ENCODE peak calls at places on chromosome 18, in seven cellular contexts. One of them, this sample, is unnamed.
A peak's percentile ranks its signal among the peaks of the same experiment; 100 is the strongest.

GRCh38 chr18:80154293-80154692 is 45.2 kb downstream of the ADNP2 start:
- DNase-seq in OCI-LY7: peak; percentile 36
- DNase-seq in CD8-positive, alpha-beta T cell: no peak
- DNase-seq in WTC11: peak; percentile 51
- DNase-seq in uterus: no peak
- DNase-seq in ovary: no peak
- DNase-seq in cardiac fibroblast: peak; percentile 29
- DNase-seq in this sample: peak; percentile 68

GRCh38 chr18:23689616-23690504 is 607 bp downstream of the LAMA3 start:
- DNase-seq in ovary: peak; percentile 52
- DNase-seq in cardiac fibroblast: no peak
- DNase-seq in WTC11: peak; percentile 60
- DNase-seq in OCI-LY7: no peak
- DNase-seq in CD8-positive, alpha-beta T cell: no peak
- DNase-seq in uterus: peak; percentile 26
- DNase-seq in this sample: no peak

GRCh38 chr18:3411327-3411726 is 38.6 kb upstream of the TGIF1 start:
- DNase-seq in uterus: no peak
- DNase-seq in OCI-LY7: no peak
- DNase-seq in WTC11: no peak
- DNase-seq in CD8-positive, alpha-beta T cell: no peak
- DNase-seq in cardiac fibroblast: no peak
- DNase-seq in ovary: no peak
- DNase-seq in this sample: no peak

GRCh38 chr18:31101148-31102019 is 837 bp downstream of the DSC2 start:
- DNase-seq in cardiac fibroblast: no peak
- DNase-seq in uterus: peak; percentile 16
- DNase-seq in OCI-LY7: no peak
- DNase-seq in CD8-positive, alpha-beta T cell: no peak
- DNase-seq in WTC11: peak; percentile 73
- DNase-seq in ovary: peak; percentile 66
- DNase-seq in this sample: peak; percentile 22

GRCh38 chr18:71068338-71068737 is 779.5 kb downstream of the SOCS6 start:
- DNase-seq in ovary: no peak
- DNase-seq in CD8-positive, alpha-beta T cell: no peak
- DNase-seq in OCI-LY7: no peak
- DNase-seq in cardiac fibroblast: no peak
- DNase-seq in WTC11: no peak
- DNase-seq in uterus: no peak
- DNase-seq in this sample: no peak

GRCh38 chr18:5649439-5649838 is 105.6 kb upstream of the EPB41L3 start:
- DNase-seq in OCI-LY7: no peak
- DNase-seq in ovary: no peak
- DNase-seq in WTC11: no peak
- DNase-seq in CD8-positive, alpha-beta T cell: no peak
- DNase-seq in uterus: no peak
- DNase-seq in cardiac fibroblast: no peak
- DNase-seq in this sample: no peak

GRCh38 chr18:36376361-36376760 is 78.8 kb downstream of the FHOD3 start:
- DNase-seq in CD8-positive, alpha-beta T cell: no peak
- DNase-seq in uterus: no peak
- DNase-seq in OCI-LY7: no peak
- DNase-seq in ovary: no peak
- DNase-seq in cardiac fibroblast: peak; percentile 66
- DNase-seq in WTC11: no peak
- DNase-seq in this sample: no peak

GRCh38 chr18:79863161-79863945 is 65.6 kb downstream of the KCNG2 start:
- DNase-seq in CD8-positive, alpha-beta T cell: no peak
- DNase-seq in ovary: no peak
- DNase-seq in WTC11: no peak
- DNase-seq in cardiac fibroblast: no peak
- DNase-seq in uterus: no peak
- DNase-seq in OCI-LY7: no peak
- DNase-seq in this sample: no peak

GRCh38 chr18:28284132-28284531 is 107.2 kb upstream of the CDH2 start:
- DNase-seq in OCI-LY7: no peak
- DNase-seq in ovary: no peak
- DNase-seq in cardiac fibroblast: peak; percentile 35
- DNase-seq in WTC11: no peak
- DNase-seq in CD8-positive, alpha-beta T cell: no peak
- DNase-seq in uterus: no peak
- DNase-seq in this sample: no peak

GRCh38 chr18:13520306-13520705 is 206.1 kb downstream of the FAM210A start:
- DNase-seq in OCI-LY7: no peak
- DNase-seq in CD8-positive, alpha-beta T cell: no peak
- DNase-seq in ovary: no peak
- DNase-seq in uterus: no peak
- DNase-seq in WTC11: no peak
- DNase-seq in cardiac fibroblast: no peak
- DNase-seq in this sample: no peak

GRCh38 chr18:23244431-23244830 is 109.1 kb downstream of the CABLES1 start:
- DNase-seq in CD8-positive, alpha-beta T cell: no peak
- DNase-seq in cardiac fibroblast: no peak
- DNase-seq in WTC11: no peak
- DNase-seq in OCI-LY7: no peak
- DNase-seq in uterus: no peak
- DNase-seq in ovary: no peak
- DNase-seq in this sample: peak; percentile 100

GRCh38 chr18:63664571-63664970 is 2.9 kb upstream of the SERPINB3 start:
- DNase-seq in WTC11: no peak
- DNase-seq in OCI-LY7: no peak
- DNase-seq in CD8-positive, alpha-beta T cell: no peak
- DNase-seq in uterus: no peak
- DNase-seq in cardiac fibroblast: no peak
- DNase-seq in ovary: no peak
- DNase-seq in this sample: no peak

GRCh38 chr18:7116001-7116831 is 1.4 kb downstream of the LAMA1 start:
- DNase-seq in uterus: no peak
- DNase-seq in CD8-positive, alpha-beta T cell: no peak
- DNase-seq in OCI-LY7: no peak
- DNase-seq in cardiac fibroblast: peak; percentile 44
- DNase-seq in WTC11: peak; percentile 27
- DNase-seq in ovary: no peak
- DNase-seq in this sample: no peak

GRCh38 chr18:3886575-3887322 is 436.8 kb downstream of the TGIF1 start:
- DNase-seq in uterus: no peak
- DNase-seq in cardiac fibroblast: no peak
- DNase-seq in WTC11: no peak
- DNase-seq in ovary: no peak
- DNase-seq in OCI-LY7: peak; percentile 30
- DNase-seq in CD8-positive, alpha-beta T cell: no peak
- DNase-seq in this sample: no peak

GRCh38 chr18:59516356-59517155 is 157.5 kb upstream of the LMAN1 start:
- DNase-seq in uterus: peak; percentile 83
- DNase-seq in ovary: peak; percentile 58
- DNase-seq in CD8-positive, alpha-beta T cell: no peak
- DNase-seq in cardiac fibroblast: peak; percentile 68
- DNase-seq in OCI-LY7: no peak
- DNase-seq in WTC11: no peak
- DNase-seq in this sample: no peak

DNA sequence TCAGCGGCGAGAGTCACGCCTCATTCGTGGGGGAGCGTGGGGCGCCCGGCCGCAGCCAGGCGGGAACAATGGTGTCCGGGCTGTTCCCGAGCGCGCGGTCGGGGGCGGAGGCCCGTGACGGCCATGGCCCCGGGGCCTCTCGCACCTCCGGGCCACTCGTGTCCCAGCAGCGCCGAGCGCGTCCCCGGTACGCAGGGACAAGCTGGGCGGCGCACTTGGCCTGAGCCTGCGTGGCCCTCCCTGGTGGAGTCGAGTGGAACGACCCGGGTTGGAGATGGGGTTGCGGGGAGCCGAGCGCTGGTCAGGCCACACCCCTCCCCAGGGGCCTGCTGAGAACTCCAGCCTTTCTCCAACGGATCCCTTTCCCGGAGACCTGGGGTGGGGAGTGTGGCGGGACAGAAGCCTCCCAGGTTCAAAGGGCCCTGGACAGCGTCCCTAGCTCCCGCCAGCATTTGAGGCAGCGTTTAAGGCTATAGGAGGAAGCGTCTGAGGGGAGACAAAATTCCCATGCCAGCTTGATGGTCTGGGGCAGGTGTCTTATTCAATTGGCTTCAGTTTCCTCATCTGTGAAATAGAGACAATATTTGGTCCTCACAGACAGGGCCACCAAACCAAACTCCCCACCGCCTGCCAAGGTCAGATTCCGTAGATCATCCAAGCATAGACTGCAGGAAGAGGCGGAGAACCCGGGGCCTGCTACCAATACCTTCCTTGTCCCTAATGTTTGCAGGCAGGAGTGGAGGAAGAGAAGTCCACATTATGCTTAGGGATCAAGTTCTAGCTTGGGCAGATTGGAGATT is 545 bp downstream of the CNDP2 start:
- DNase-seq in uterus: peak; percentile 41
- DNase-seq in ovary: no peak
- DNase-seq in WTC11: peak; percentile 59
- DNase-seq in CD8-positive, alpha-beta T cell: peak; percentile 11
- DNase-seq in cardiac fibroblast: peak; percentile 62
- DNase-seq in OCI-LY7: peak; percentile 17
- DNase-seq in this sample: no peak
- TF ChIP-seq CTCF in uterus: no peak
- TF ChIP-seq CTCF in ovary: peak; percentile 31
- TF ChIP-seq CTCF in WTC11: no peak
- TF ChIP-seq CTCF in CD8-positive, alpha-beta T cell: no peak
- TF ChIP-seq CTCF in cardiac fibroblast: peak; percentile 15
- TF ChIP-seq CTCF in OCI-LY7: no peak
- TF ChIP-seq CTCF in this sample: no peak

DNA sequence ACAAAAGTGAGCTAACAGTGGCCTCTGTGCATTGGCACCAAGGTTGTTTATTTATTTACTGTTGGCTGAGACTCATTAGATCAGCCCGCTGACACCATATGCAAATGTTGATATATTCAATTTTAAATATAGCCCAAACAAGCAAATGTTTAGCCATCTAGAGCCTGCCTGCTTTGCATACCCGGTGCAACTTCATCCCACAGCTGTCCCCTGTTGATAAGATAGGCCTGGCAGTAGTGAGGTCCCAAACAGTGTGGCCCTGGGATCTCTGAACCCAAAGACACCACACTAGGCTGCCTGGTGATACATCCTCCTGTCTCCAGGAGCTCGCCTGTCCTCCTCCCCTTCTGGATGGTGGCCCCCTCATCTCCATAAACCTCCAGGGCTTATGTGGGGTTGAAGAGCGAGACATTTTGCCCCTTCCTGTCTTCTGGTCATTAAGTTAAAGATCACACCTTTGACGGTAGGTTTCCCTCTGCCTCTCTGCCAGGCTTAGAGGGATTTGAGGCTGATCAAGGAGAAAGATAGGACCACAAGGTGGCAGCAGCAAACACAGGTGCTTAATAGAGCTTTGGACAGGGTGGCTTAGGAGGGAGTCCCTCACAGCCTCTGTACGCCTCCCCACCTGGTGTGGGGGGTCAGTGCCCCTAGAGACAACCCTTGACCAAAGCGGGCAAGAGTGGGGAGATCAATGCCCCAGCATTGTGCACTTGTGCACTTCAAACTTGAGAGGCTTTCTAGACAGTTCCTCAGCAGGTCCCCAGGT is 23.7 kb upstream of the MYO5B start:
- DNase-seq in ovary: no peak
- DNase-seq in cardiac fibroblast: peak; percentile 54
- DNase-seq in CD8-positive, alpha-beta T cell: peak; percentile 11
- DNase-seq in OCI-LY7: peak; percentile 54
- DNase-seq in uterus: no peak
- DNase-seq in WTC11: peak; percentile 32
- DNase-seq in this sample: no peak
- TF ChIP-seq CTCF in ovary: no peak
- TF ChIP-seq CTCF in cardiac fibroblast: peak; percentile 51
- TF ChIP-seq CTCF in CD8-positive, alpha-beta T cell: no peak
- TF ChIP-seq CTCF in OCI-LY7: peak; percentile 67
- TF ChIP-seq CTCF in uterus: no peak
- TF ChIP-seq CTCF in WTC11: peak; percentile 11
- TF ChIP-seq CTCF in this sample: peak; percentile 28

DNA sequence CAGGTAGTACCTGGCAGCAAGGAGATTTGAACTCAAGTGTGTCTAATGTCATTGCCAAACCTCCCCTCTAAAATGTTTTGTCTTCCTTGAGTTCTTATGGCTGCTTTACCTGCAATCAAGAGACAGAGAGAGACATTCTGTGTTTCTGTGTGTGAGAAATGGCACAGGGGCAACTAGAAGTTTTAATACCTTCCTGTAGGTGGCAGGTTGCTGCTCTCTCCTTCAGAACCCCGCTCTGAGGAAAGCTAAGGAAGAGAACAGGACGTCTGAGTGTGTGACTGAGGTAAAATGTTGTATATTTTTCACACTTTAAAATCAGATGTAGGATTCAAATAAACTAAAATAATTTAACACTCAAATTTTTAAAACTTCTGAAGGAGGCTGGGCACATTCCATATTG is 19.2 kb downstream of the DTNA start:
- DNase-seq in CD8-positive, alpha-beta T cell: no peak
- DNase-seq in cardiac fibroblast: peak; percentile 57
- DNase-seq in OCI-LY7: peak; percentile 13
- DNase-seq in uterus: no peak
- DNase-seq in WTC11: peak; percentile 45
- DNase-seq in ovary: no peak
- DNase-seq in this sample: no peak
- TF ChIP-seq CTCF in CD8-positive, alpha-beta T cell: peak; percentile 28
- TF ChIP-seq CTCF in cardiac fibroblast: peak; percentile 67
- TF ChIP-seq CTCF in OCI-LY7: peak; percentile 60
- TF ChIP-seq CTCF in uterus: peak; percentile 26
- TF ChIP-seq CTCF in WTC11: peak; percentile 31
- TF ChIP-seq CTCF in ovary: no peak
- TF ChIP-seq CTCF in this sample: peak; percentile 34

GRCh38 chr18:76252880-76253279 is 242.2 kb downstream of the ZNF516 start:
- DNase-seq in cardiac fibroblast: peak; percentile 7
- DNase-seq in CD8-positive, alpha-beta T cell: no peak
- DNase-seq in OCI-LY7: peak; percentile 13
- DNase-seq in uterus: no peak
- DNase-seq in WTC11: peak; percentile 36
- DNase-seq in ovary: no peak
- DNase-seq in this sample: no peak
- TF ChIP-seq CTCF in cardiac fibroblast: no peak
- TF ChIP-seq CTCF in CD8-positive, alpha-beta T cell: no peak
- TF ChIP-seq CTCF in OCI-LY7: peak; percentile 68
- TF ChIP-seq CTCF in uterus: no peak
- TF ChIP-seq CTCF in WTC11: peak; percentile 57
- TF ChIP-seq CTCF in ovary: no peak
- TF ChIP-seq CTCF in this sample: peak; percentile 36

GRCh38 chr18:45355944-45356520 is 259.2 kb upstream of the SLC14A2 start:
- DNase-seq in ovary: no peak
- DNase-seq in CD8-positive, alpha-beta T cell: no peak
- DNase-seq in uterus: no peak
- DNase-seq in WTC11: no peak
- DNase-seq in cardiac fibroblast: no peak
- DNase-seq in OCI-LY7: no peak
- DNase-seq in this sample: no peak
- TF ChIP-seq CTCF in ovary: no peak
- TF ChIP-seq CTCF in CD8-positive, alpha-beta T cell: no peak
- TF ChIP-seq CTCF in uterus: no peak
- TF ChIP-seq CTCF in WTC11: no peak
- TF ChIP-seq CTCF in cardiac fibroblast: no peak
- TF ChIP-seq CTCF in OCI-LY7: no peak
- TF ChIP-seq CTCF in this sample: no peak

This sample was measured in D721Med.